ENCODE peak calls at places on chromosomes 11 and 22, in six cellular contexts. One of them, this sample, is unnamed.

GRCh38 chr22:36453266-36453607 is 28.2 kb downstream of the TXN2 start:
- DNase-seq in glutamatergic neuron: no peak
- DNase-seq in neuronal stem cell: no peak
- DNase-seq in activated CD4-positive, alpha-beta T cell treated with anti-CD3 and anti-CD28 coated beads, Interleukin-2, amount 10 ng/mL, durations not matched to agents 7 days and 5 days: no peak
- DNase-seq in amniotic stem cell: no peak
- DNase-seq in brain microvascular endothelial cell: no peak
- DNase-seq in this sample: no peak

GRCh38 chr22:36160499-36160942 is at the start of gene APOL3:
- DNase-seq in brain microvascular endothelial cell: peak
- DNase-seq in amniotic stem cell: no peak
- DNase-seq in activated CD4-positive, alpha-beta T cell treated with anti-CD3 and anti-CD28 coated beads, Interleukin-2, amount 10 ng/mL, durations not matched to agents 7 days and 5 days: peak
- DNase-seq in neuronal stem cell: no peak
- DNase-seq in glutamatergic neuron: no peak
- DNase-seq in this sample: peak

GRCh38 chr11:61071208-61071681 is 31.0 kb upstream of the CD5 start:
- DNase-seq in neuronal stem cell: no peak
- DNase-seq in amniotic stem cell: no peak
- DNase-seq in glutamatergic neuron: no peak
- DNase-seq in brain microvascular endothelial cell: no peak
- DNase-seq in activated CD4-positive, alpha-beta T cell treated with anti-CD3 and anti-CD28 coated beads, Interleukin-2, amount 10 ng/mL, durations not matched to agents 7 days and 5 days: peak
- DNase-seq in this sample: no peak

GRCh38 chr11:115409691-115410220 is 94.5 kb downstream of the CADM1 start:
- DNase-seq in glutamatergic neuron: no peak
- DNase-seq in activated CD4-positive, alpha-beta T cell treated with anti-CD3 and anti-CD28 coated beads, Interleukin-2, amount 10 ng/mL, durations not matched to agents 7 days and 5 days: no peak
- DNase-seq in brain microvascular endothelial cell: no peak
- DNase-seq in amniotic stem cell: no peak
- DNase-seq in neuronal stem cell: no peak
- DNase-seq in this sample: peak

GRCh38 chr11:69238562-69239319 is 55.2 kb upstream of the MYEOV start:
- DNase-seq in activated CD4-positive, alpha-beta T cell treated with anti-CD3 and anti-CD28 coated beads, Interleukin-2, amount 10 ng/mL, durations not matched to agents 7 days and 5 days: no peak
- DNase-seq in amniotic stem cell: no peak
- DNase-seq in brain microvascular endothelial cell: no peak
- DNase-seq in neuronal stem cell: no peak
- DNase-seq in glutamatergic neuron: no peak
- DNase-seq in this sample: no peak

GRCh38 chr11:10770626-10771254 is 19.7 kb downstream of the CTR9 start:
- DNase-seq in activated CD4-positive, alpha-beta T cell treated with anti-CD3 and anti-CD28 coated beads, Interleukin-2, amount 10 ng/mL, durations not matched to agents 7 days and 5 days: peak
- DNase-seq in amniotic stem cell: no peak
- DNase-seq in brain microvascular endothelial cell: peak
- DNase-seq in glutamatergic neuron: peak
- DNase-seq in neuronal stem cell: peak
- DNase-seq in this sample: peak

GRCh38 chr22:33520904-33521780 is 399.1 kb downstream of the LARGE1 start:
- DNase-seq in brain microvascular endothelial cell: no peak
- DNase-seq in neuronal stem cell: no peak
- DNase-seq in activated CD4-positive, alpha-beta T cell treated with anti-CD3 and anti-CD28 coated beads, Interleukin-2, amount 10 ng/mL, durations not matched to agents 7 days and 5 days: no peak
- DNase-seq in glutamatergic neuron: no peak
- DNase-seq in amniotic stem cell: no peak
- DNase-seq in this sample: no peak

GRCh38 chr11:88384678-88385015 is 47.1 kb upstream of the CTSC start:
- DNase-seq in brain microvascular endothelial cell: peak
- DNase-seq in amniotic stem cell: no peak
- DNase-seq in activated CD4-positive, alpha-beta T cell treated with anti-CD3 and anti-CD28 coated beads, Interleukin-2, amount 10 ng/mL, durations not matched to agents 7 days and 5 days: no peak
- DNase-seq in neuronal stem cell: no peak
- DNase-seq in glutamatergic neuron: no peak
- DNase-seq in this sample: no peak

GRCh38 chr22:20957691-20958440 is 9.2 kb upstream of the AIFM3 start:
- DNase-seq in brain microvascular endothelial cell: no peak
- DNase-seq in activated CD4-positive, alpha-beta T cell treated with anti-CD3 and anti-CD28 coated beads, Interleukin-2, amount 10 ng/mL, durations not matched to agents 7 days and 5 days: no peak
- DNase-seq in glutamatergic neuron: peak
- DNase-seq in amniotic stem cell: no peak
- DNase-seq in neuronal stem cell: no peak
- DNase-seq in this sample: peak

GRCh38 chr22:30940655-30941362 is 27.8 kb downstream of the MORC2 start:
- DNase-seq in glutamatergic neuron: no peak
- DNase-seq in amniotic stem cell: no peak
- DNase-seq in brain microvascular endothelial cell: no peak
- DNase-seq in activated CD4-positive, alpha-beta T cell treated with anti-CD3 and anti-CD28 coated beads, Interleukin-2, amount 10 ng/mL, durations not matched to agents 7 days and 5 days: peak
- DNase-seq in neuronal stem cell: no peak
- DNase-seq in this sample: no peak

GRCh38 chr11:110198031-110198729 is 98.2 kb downstream of the RDX start:
- DNase-seq in glutamatergic neuron: no peak
- DNase-seq in amniotic stem cell: no peak
- DNase-seq in brain microvascular endothelial cell: no peak
- DNase-seq in activated CD4-positive, alpha-beta T cell treated with anti-CD3 and anti-CD28 coated beads, Interleukin-2, amount 10 ng/mL, durations not matched to agents 7 days and 5 days: no peak
- DNase-seq in neuronal stem cell: no peak
- DNase-seq in this sample: peak

GRCh38 chr22:48318173-48318572 is 1509.5 kb downstream of the BRD1 start:
- DNase-seq in brain microvascular endothelial cell: no peak
- DNase-seq in amniotic stem cell: no peak
- DNase-seq in neuronal stem cell: no peak
- DNase-seq in glutamatergic neuron: no peak
- DNase-seq in activated CD4-positive, alpha-beta T cell treated with anti-CD3 and anti-CD28 coated beads, Interleukin-2, amount 10 ng/mL, durations not matched to agents 7 days and 5 days: no peak
- DNase-seq in this sample: no peak

GRCh38 chr11:63557548-63557947 is 5.6 kb downstream of the PLAAT2 start:
- DNase-seq in glutamatergic neuron: no peak
- DNase-seq in amniotic stem cell: no peak
- DNase-seq in brain microvascular endothelial cell: no peak
- DNase-seq in neuronal stem cell: no peak
- DNase-seq in activated CD4-positive, alpha-beta T cell treated with anti-CD3 and anti-CD28 coated beads, Interleukin-2, amount 10 ng/mL, durations not matched to agents 7 days and 5 days: no peak
- DNase-seq in this sample: no peak

GRCh38 chr11:119681537-119681936 is 47.5 kb downstream of the NECTIN1 start:
- DNase-seq in activated CD4-positive, alpha-beta T cell treated with anti-CD3 and anti-CD28 coated beads, Interleukin-2, amount 10 ng/mL, durations not matched to agents 7 days and 5 days: no peak
- DNase-seq in brain microvascular endothelial cell: no peak
- DNase-seq in neuronal stem cell: no peak
- DNase-seq in amniotic stem cell: no peak
- DNase-seq in glutamatergic neuron: no peak
- DNase-seq in this sample: no peak

GRCh38 chr22:38881997-38882396 is 10.0 kb upstream of the CBX6 start:
- DNase-seq in brain microvascular endothelial cell: no peak
- DNase-seq in neuronal stem cell: no peak
- DNase-seq in glutamatergic neuron: no peak
- DNase-seq in activated CD4-positive, alpha-beta T cell treated with anti-CD3 and anti-CD28 coated beads, Interleukin-2, amount 10 ng/mL, durations not matched to agents 7 days and 5 days: no peak
- DNase-seq in amniotic stem cell: no peak
- DNase-seq in this sample: no peak

GRCh38 chr22:32644252-32645100 is 157.0 kb upstream of the TIMP3 start:
- DNase-seq in activated CD4-positive, alpha-beta T cell treated with anti-CD3 and anti-CD28 coated beads, Interleukin-2, amount 10 ng/mL, durations not matched to agents 7 days and 5 days: peak
- DNase-seq in neuronal stem cell: no peak
- DNase-seq in glutamatergic neuron: no peak
- DNase-seq in brain microvascular endothelial cell: peak
- DNase-seq in amniotic stem cell: no peak
- DNase-seq in this sample: peak

GRCh38 chr11:18308242-18308641 is 13.7 kb downstream of the HPS5 start:
- DNase-seq in activated CD4-positive, alpha-beta T cell treated with anti-CD3 and anti-CD28 coated beads, Interleukin-2, amount 10 ng/mL, durations not matched to agents 7 days and 5 days: no peak
- DNase-seq in neuronal stem cell: no peak
- DNase-seq in amniotic stem cell: no peak
- DNase-seq in brain microvascular endothelial cell: no peak
- DNase-seq in glutamatergic neuron: no peak
- DNase-seq in this sample: no peak

GRCh38 chr22:21947040-21948014 is 5.3 kb downstream of the PPM1F start:
- DNase-seq in brain microvascular endothelial cell: peak
- DNase-seq in activated CD4-positive, alpha-beta T cell treated with anti-CD3 and anti-CD28 coated beads, Interleukin-2, amount 10 ng/mL, durations not matched to agents 7 days and 5 days: no peak
- DNase-seq in neuronal stem cell: peak
- DNase-seq in amniotic stem cell: peak
- DNase-seq in glutamatergic neuron: no peak
- DNase-seq in this sample: peak

GRCh38 chr11:130144721-130145327 is 14.8 kb upstream of the ST14 start:
- DNase-seq in glutamatergic neuron: no peak
- DNase-seq in activated CD4-positive, alpha-beta T cell treated with anti-CD3 and anti-CD28 coated beads, Interleukin-2, amount 10 ng/mL, durations not matched to agents 7 days and 5 days: no peak
- DNase-seq in brain microvascular endothelial cell: no peak
- DNase-seq in neuronal stem cell: no peak
- DNase-seq in amniotic stem cell: no peak
- DNase-seq in this sample: no peak

GRCh38 chr22:49725516-49725915 is 102.2 kb downstream of the BRD1 start:
- DNase-seq in activated CD4-positive, alpha-beta T cell treated with anti-CD3 and anti-CD28 coated beads, Interleukin-2, amount 10 ng/mL, durations not matched to agents 7 days and 5 days: no peak
- DNase-seq in brain microvascular endothelial cell: no peak
- DNase-seq in neuronal stem cell: no peak
- DNase-seq in glutamatergic neuron: no peak
- DNase-seq in amniotic stem cell: no peak
- DNase-seq in this sample: no peak

GRCh38 chr22:45452565-45453449 is 39.3 kb downstream of the RIBC2 start:
- DNase-seq in brain microvascular endothelial cell: no peak
- DNase-seq in activated CD4-positive, alpha-beta T cell treated with anti-CD3 and anti-CD28 coated beads, Interleukin-2, amount 10 ng/mL, durations not matched to agents 7 days and 5 days: no peak
- DNase-seq in neuronal stem cell: no peak
- DNase-seq in amniotic stem cell: no peak
- DNase-seq in glutamatergic neuron: no peak
- DNase-seq in this sample: peak

GRCh38 chr11:15629690-15630321 is 515.1 kb downstream of the INSC start:
- DNase-seq in glutamatergic neuron: peak
- DNase-seq in brain microvascular endothelial cell: peak
- DNase-seq in neuronal stem cell: no peak
- DNase-seq in amniotic stem cell: no peak
- DNase-seq in activated CD4-positive, alpha-beta T cell treated with anti-CD3 and anti-CD28 coated beads, Interleukin-2, amount 10 ng/mL, durations not matched to agents 7 days and 5 days: peak
- DNase-seq in this sample: no peak

GRCh38 chr11:75326439-75326810 is 25.0 kb downstream of the ARRB1 start:
- DNase-seq in neuronal stem cell: no peak
- DNase-seq in activated CD4-positive, alpha-beta T cell treated with anti-CD3 and anti-CD28 coated beads, Interleukin-2, amount 10 ng/mL, durations not matched to agents 7 days and 5 days: no peak
- DNase-seq in glutamatergic neuron: no peak
- DNase-seq in brain microvascular endothelial cell: no peak
- DNase-seq in amniotic stem cell: no peak
- DNase-seq in this sample: no peak

GRCh38 chr11:90204832-90205646 is 17.8 kb downstream of the CHORDC1 start:
- DNase-seq in amniotic stem cell: no peak
- DNase-seq in glutamatergic neuron: no peak
- DNase-seq in neuronal stem cell: peak
- DNase-seq in brain microvascular endothelial cell: peak
- DNase-seq in activated CD4-positive, alpha-beta T cell treated with anti-CD3 and anti-CD28 coated beads, Interleukin-2, amount 10 ng/mL, durations not matched to agents 7 days and 5 days: peak
- DNase-seq in this sample: peak

GRCh38 chr11:17543574-17544180 is 539 bp downstream of the USH1C start:
- DNase-seq in activated CD4-positive, alpha-beta T cell treated with anti-CD3 and anti-CD28 coated beads, Interleukin-2, amount 10 ng/mL, durations not matched to agents 7 days and 5 days: no peak
- DNase-seq in glutamatergic neuron: no peak
- DNase-seq in brain microvascular endothelial cell: no peak
- DNase-seq in amniotic stem cell: no peak
- DNase-seq in neuronal stem cell: no peak
- DNase-seq in this sample: no peak

GRCh38 chr11:94926698-94927237 is 46.6 kb downstream of the CWC15 start:
- DNase-seq in glutamatergic neuron: no peak
- DNase-seq in amniotic stem cell: peak
- DNase-seq in neuronal stem cell: no peak
- DNase-seq in activated CD4-positive, alpha-beta T cell treated with anti-CD3 and anti-CD28 coated beads, Interleukin-2, amount 10 ng/mL, durations not matched to agents 7 days and 5 days: no peak
- DNase-seq in brain microvascular endothelial cell: peak
- DNase-seq in this sample: peak

GRCh38 chr11:102655547-102655946 is 30.4 kb upstream of the MMP20 start:
- DNase-seq in glutamatergic neuron: no peak
- DNase-seq in brain microvascular endothelial cell: no peak
- DNase-seq in activated CD4-positive, alpha-beta T cell treated with anti-CD3 and anti-CD28 coated beads, Interleukin-2, amount 10 ng/mL, durations not matched to agents 7 days and 5 days: no peak
- DNase-seq in neuronal stem cell: no peak
- DNase-seq in amniotic stem cell: no peak
- DNase-seq in this sample: no peak

GRCh38 chr22:31915499-31916065 is 28.8 kb upstream of the YWHAH start:
- DNase-seq in activated CD4-positive, alpha-beta T cell treated with anti-CD3 and anti-CD28 coated beads, Interleukin-2, amount 10 ng/mL, durations not matched to agents 7 days and 5 days: no peak
- DNase-seq in neuronal stem cell: no peak
- DNase-seq in glutamatergic neuron: no peak
- DNase-seq in brain microvascular endothelial cell: no peak
- DNase-seq in amniotic stem cell: no peak
- DNase-seq in this sample: no peak

GRCh38 chr11:128365044-128365443 is 222.3 kb downstream of the ETS1 start:
- DNase-seq in glutamatergic neuron: no peak
- DNase-seq in amniotic stem cell: no peak
- DNase-seq in neuronal stem cell: peak
- DNase-seq in brain microvascular endothelial cell: peak
- DNase-seq in activated CD4-positive, alpha-beta T cell treated with anti-CD3 and anti-CD28 coated beads, Interleukin-2, amount 10 ng/mL, durations not matched to agents 7 days and 5 days: peak
- DNase-seq in this sample: peak

GRCh38 chr11:64058494-64058893 is 22.8 kb downstream of the FLRT1 start:
- DNase-seq in neuronal stem cell: no peak
- DNase-seq in amniotic stem cell: no peak
- DNase-seq in brain microvascular endothelial cell: no peak
- DNase-seq in glutamatergic neuron: no peak
- DNase-seq in activated CD4-positive, alpha-beta T cell treated with anti-CD3 and anti-CD28 coated beads, Interleukin-2, amount 10 ng/mL, durations not matched to agents 7 days and 5 days: no peak
- DNase-seq in this sample: peak

GRCh38 chr11:1226981-1227550 is 4.2 kb downstream of the MUC5B start:
- DNase-seq in activated CD4-positive, alpha-beta T cell treated with anti-CD3 and anti-CD28 coated beads, Interleukin-2, amount 10 ng/mL, durations not matched to agents 7 days and 5 days: no peak
- DNase-seq in glutamatergic neuron: peak
- DNase-seq in brain microvascular endothelial cell: no peak
- DNase-seq in amniotic stem cell: no peak
- DNase-seq in neuronal stem cell: no peak
- DNase-seq in this sample: no peak

GRCh38 chr11:88102595-88102929 is 72.7 kb downstream of the RAB38 start:
- DNase-seq in neuronal stem cell: no peak
- DNase-seq in activated CD4-positive, alpha-beta T cell treated with anti-CD3 and anti-CD28 coated beads, Interleukin-2, amount 10 ng/mL, durations not matched to agents 7 days and 5 days: no peak
- DNase-seq in glutamatergic neuron: no peak
- DNase-seq in brain microvascular endothelial cell: no peak
- DNase-seq in amniotic stem cell: no peak
- DNase-seq in this sample: no peak

GRCh38 chr22:24482586-24482985 is 12.5 kb upstream of the UPB1 start:
- DNase-seq in glutamatergic neuron: no peak
- DNase-seq in amniotic stem cell: no peak
- DNase-seq in neuronal stem cell: no peak
- DNase-seq in brain microvascular endothelial cell: no peak
- DNase-seq in activated CD4-positive, alpha-beta T cell treated with anti-CD3 and anti-CD28 coated beads, Interleukin-2, amount 10 ng/mL, durations not matched to agents 7 days and 5 days: no peak
- DNase-seq in this sample: peak

GRCh38 chr11:116052603-116053537 is 548.7 kb upstream of the CADM1 start:
- DNase-seq in activated CD4-positive, alpha-beta T cell treated with anti-CD3 and anti-CD28 coated beads, Interleukin-2, amount 10 ng/mL, durations not matched to agents 7 days and 5 days: no peak
- DNase-seq in neuronal stem cell: peak
- DNase-seq in glutamatergic neuron: no peak
- DNase-seq in amniotic stem cell: no peak
- DNase-seq in brain microvascular endothelial cell: no peak
- DNase-seq in this sample: no peak

GRCh38 chr22:23243859-23244689 is 63.8 kb downstream of the BCR start:
- DNase-seq in glutamatergic neuron: no peak
- DNase-seq in neuronal stem cell: no peak
- DNase-seq in activated CD4-positive, alpha-beta T cell treated with anti-CD3 and anti-CD28 coated beads, Interleukin-2, amount 10 ng/mL, durations not matched to agents 7 days and 5 days: no peak
- DNase-seq in brain microvascular endothelial cell: no peak
- DNase-seq in amniotic stem cell: no peak
- DNase-seq in this sample: no peak

This sample was measured in fibroblast of lung.